ENCODE peak calls at places on chromosomes 7 and 10, in nine cellular contexts. E is HepG2, K is spleen, U is cardiac muscle cell, H is MM.1S, X is lung, A is fibroblast of lung, P is IMR-90, O is astrocyte. L is an unnamed sample.
A peak's percentile ranks its signal among the peaks of the same experiment; 100 is the strongest.

GRCh38 chr10:14093735-14094484 is 236.8 kb downstream of the FRMD4A start:
- DNase-seq in E (no peak), K (no peak), U (peak; percentile 69), H (no peak), X (no peak), A (peak; percentile 40), P (peak; percentile 66), O (peak; percentile 17), L (no peak)

GRCh38 chr7:110911632-110912031 is 179.3 kb upstream of the LRRN3 start:
- DNase-seq in E (no peak), K (no peak), U (no peak), H (no peak), X (no peak), A (no peak), P (no peak), O (no peak), L (no peak)

GRCh38 chr10:112650588-112651030 is 203.6 kb downstream of the VTI1A start:
- DNase-seq in E (no peak), K (no peak), U (peak; percentile 42), H (no peak), X (no peak), A (peak; percentile 37), P (peak; percentile 58), O (peak; percentile 21), L (no peak)

GRCh38 chr7:26574476-26574875 is 282.8 kb downstream of the SNX10 start:
- DNase-seq in E (no peak), K (no peak), U (no peak), H (no peak), X (no peak), A (no peak), P (no peak), O (no peak), L (no peak)

GRCh38 chr10:23557777-23558176 is 118.9 kb downstream of the OTUD1 start:
- DNase-seq in E (no peak), K (no peak), U (no peak), H (no peak), X (no peak), A (peak; percentile 4), P (no peak), O (peak; percentile 3), L (no peak)

GRCh38 chr7:90167361-90167760 is 13.1 kb downstream of the STEAP1 start:
- DNase-seq in E (no peak), K (no peak), U (no peak), H (no peak), X (no peak), A (no peak), P (no peak), O (no peak), L (no peak)

GRCh38 chr7:149817836-149818535 is 20.2 kb upstream of the ZNF862 start:
- DNase-seq in E (no peak), K (peak; percentile 69), U (no peak), H (no peak), X (no peak), A (no peak), P (no peak), O (no peak), L (no peak)

GRCh38 chr10:117188399-117188798 is 8.9 kb upstream of the KCNK18 start:
- DNase-seq in E (no peak), K (no peak), U (no peak), H (no peak), X (no peak), A (no peak), P (no peak), O (no peak), L (no peak)

GRCh38 chr7:35185908-35186731 is 67.8 kb downstream of the TBX20 start:
- DNase-seq in E (no peak), K (peak; percentile 65), U (peak; percentile 79), H (no peak), X (no peak), A (peak; percentile 79), P (peak; percentile 8), O (peak; percentile 66), L (peak; percentile 43)

GRCh38 chr10:89213191-89213808 is 6.2 kb upstream of the CH25H start:
- DNase-seq in E (peak; percentile 13), K (no peak), U (peak; percentile 74), H (peak; percentile 32), X (no peak), A (peak; percentile 44), P (peak; percentile 63), O (peak; percentile 25), L (no peak)

GRCh38 chr10:110444009-110444347 is 53.7 kb upstream of the DUSP5 start:
- DNase-seq in E (no peak), K (no peak), U (no peak), H (no peak), X (no peak), A (no peak), P (no peak), O (no peak), L (no peak)

GRCh38 chr7:6505685-6506559 is 45.3 kb downstream of the GRID2IP start:
- DNase-seq in E (no peak), K (no peak), U (no peak), H (no peak), X (no peak), A (no peak), P (no peak), O (no peak), L (no peak)

GRCh38 chr10:26430641-26431163 is 7.4 kb upstream of the APBB1IP start:
- DNase-seq in E (no peak), K (no peak), U (no peak), H (peak; percentile 85), X (no peak), A (no peak), P (no peak), O (no peak), L (no peak)

GRCh38 chr10:1544929-1545328 is 192.4 kb downstream of the ADARB2 start:
- DNase-seq in E (no peak), K (no peak), U (no peak), H (no peak), X (no peak), A (no peak), P (no peak), O (no peak), L (no peak)

GRCh38 chr10:6850452-6850851 is 270.4 kb upstream of the PRKCQ start:
- DNase-seq in E (no peak), K (no peak), U (no peak), H (no peak), X (no peak), A (no peak), P (no peak), O (no peak), L (no peak)

GRCh38 chr10:8061274-8062211 is 7.1 kb downstream of the GATA3 start:
- DNase-seq in E (no peak), K (no peak), U (no peak), H (no peak), X (no peak), A (peak; percentile 66), P (no peak), O (peak; percentile 48), L (no peak)

GRCh38 chr7:34823650-34824258 is 165.7 kb downstream of the NPSR1 start:
- DNase-seq in E (peak; percentile 22), K (no peak), U (peak; percentile 64), H (peak; percentile 72), X (peak; percentile 36), A (peak; percentile 42), P (peak; percentile 46), O (peak; percentile 17), L (peak; percentile 53)

DNA sequence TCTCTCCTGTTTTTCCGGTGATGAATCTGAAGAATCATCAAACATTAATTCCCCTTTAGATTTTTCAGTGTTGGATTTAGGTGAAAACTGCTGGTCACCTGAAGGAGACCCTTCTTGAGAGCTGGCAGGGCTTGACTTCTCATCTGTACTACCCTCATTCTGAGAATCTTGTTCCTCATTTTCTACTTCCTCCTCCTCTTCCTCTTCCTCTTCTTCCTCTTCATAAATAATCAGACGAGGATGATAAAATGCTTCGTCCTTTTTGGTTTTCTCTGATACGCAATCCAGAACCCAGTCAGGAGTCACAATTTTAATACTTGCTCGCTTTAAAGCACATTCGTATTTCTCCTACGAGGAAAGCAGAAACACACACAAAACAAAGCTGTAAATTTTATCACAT is 26.9 kb downstream of the PAXIP1 start:
- DNase-seq in E (no peak), K (no peak), U (no peak), H (no peak), X (no peak), A (no peak), P (no peak), O (no peak), L (no peak)
- TF ChIP-seq CTCF in E (no peak), K (no peak), U (no peak), H (no peak), X (no peak), A (no peak), P (no peak), O (no peak), L (no peak)

GRCh38 chr7:107973861-107974260 is 29.1 kb downstream of the LAMB1 start:
- DNase-seq in E (no peak), K (no peak), U (no peak), H (no peak), X (no peak), A (no peak), P (no peak), O (no peak), L (no peak)
- H3K36me3 ChIP-seq in E (peaks cover 52% of the 10 kb centered on the region), K (no peaks in the 10 kb centered on the region), U (no peaks in the 10 kb centered on the region), H (no peaks in the 10 kb centered on the region), X (peaks cover 2% of the 10 kb centered on the region), A (peaks cover 35% of the 10 kb centered on the region), P (peaks cover 63% of the 10 kb centered on the region), O (peaks cover 88% of the 10 kb centered on the region), L (no peaks in the 10 kb centered on the region)

DNA sequence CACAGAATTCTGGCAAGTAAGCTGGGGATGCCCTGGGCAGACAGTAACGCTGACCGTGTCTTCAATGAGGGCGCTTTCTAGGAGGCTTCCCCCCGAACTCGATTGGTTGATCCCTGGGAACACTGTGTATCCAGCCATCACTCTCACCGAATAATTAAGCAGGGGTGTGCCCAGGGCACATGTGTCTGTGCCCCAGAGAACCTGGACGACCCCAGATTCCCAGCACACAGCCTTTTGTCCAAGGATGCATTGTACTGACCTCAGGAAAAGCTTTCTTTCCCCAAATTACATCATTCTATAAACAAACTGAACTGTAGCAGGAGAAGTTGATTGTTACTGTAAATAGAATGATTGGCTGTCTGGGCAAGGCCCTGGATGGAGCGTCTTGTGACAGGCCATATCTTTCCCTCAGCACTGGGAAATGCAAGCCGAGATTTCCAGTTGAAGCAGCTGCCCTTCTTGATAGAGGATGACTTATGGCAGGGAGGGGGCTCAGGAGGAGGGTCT is 6.6 kb upstream of the DEPP1 start:
- DNase-seq in E (no peak), K (no peak), U (peak; percentile 40), H (no peak), X (no peak), A (no peak), P (peak; percentile 69), O (no peak), L (no peak)
- H3K27ac ChIP-seq in E (peak overlapping the region; percentile 15), K (no peak overlapping the region), U (peak overlapping the region; percentile 61), H (no peak overlapping the region), X (peak overlapping the region; percentile 39), A (no peak overlapping the region), P (peak overlapping the region; percentile 75), O (no peak overlapping the region), L (peak overlapping the region; percentile 30)

DNA sequence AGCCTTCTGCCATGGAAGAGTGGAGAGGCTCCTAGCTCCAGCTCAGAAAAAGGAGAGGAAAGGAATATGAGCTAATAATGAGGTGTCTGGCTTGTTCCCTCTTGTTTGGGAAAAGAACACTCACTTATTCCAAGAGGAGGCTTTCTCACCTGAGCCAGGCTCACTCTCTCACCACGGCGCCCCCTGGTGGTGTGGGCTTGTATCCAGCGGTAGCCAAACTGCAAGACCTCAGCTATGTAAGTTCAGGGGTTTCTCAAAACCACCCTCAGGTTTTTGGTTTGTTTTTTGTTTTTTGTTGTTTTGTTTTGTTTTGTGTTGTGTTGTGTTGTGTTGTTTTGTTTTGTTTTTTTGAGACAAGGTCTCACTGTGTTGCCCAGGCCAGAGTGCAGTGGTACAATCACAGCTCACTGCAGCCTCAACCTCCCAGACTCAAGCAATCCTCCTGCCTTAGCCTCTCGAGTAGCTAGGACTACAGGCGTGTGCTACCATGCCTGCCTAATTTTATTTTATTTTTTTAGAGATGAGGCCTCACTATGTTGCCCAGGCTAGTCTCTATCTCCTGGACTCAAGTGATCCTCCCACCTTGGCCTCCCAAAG is 124.0 kb downstream of the TMEM130 start:
- DNase-seq in E (peak; percentile 53), K (peak; percentile 91), U (peak; percentile 58), H (peak; percentile 62), X (peak; percentile 75), A (peak; percentile 24), P (peak; percentile 17), O (no peak), L (peak; percentile 82)
- TF ChIP-seq CTCF in E (peak; percentile 82), K (peak; percentile 56), U (peak; percentile 76), H (peak; percentile 87), X (peak; percentile 22), A (peak; percentile 59), P (peak; percentile 49), O (peak; percentile 84), L (peak; percentile 75)

L was measured in right lobe of liver.